ENCODE peak calls at places on chromosomes 4 and X, in six cellular contexts. T is H9, D is IMR-90, F is mesenchymal stem cell, P is trophoblast cell, H is H1. K is an unnamed sample.

GRCh38 chr4:37073226-37073840 is 171.2 kb upstream of the NWD2 start:
- DNase-seq in F (no peak), H (no peak), P (peak), T (no peak), D (no peak), K (no peak)

GRCh38 chr4:151712777-151713176 is 48.0 kb downstream of the GATB start:
- DNase-seq in H (no peak), T (no peak), F (no peak), D (no peak), P (no peak), K (no peak)

GRCh38 chr4:76197971-76198410 is 15.6 kb downstream of the SCARB2 start:
- DNase-seq in T (no peak), D (peak), H (no peak), F (no peak), P (no peak), K (no peak)

GRCh38 chr4:7396186-7396585 is 38.5 kb downstream of the PSAPL1 start:
- DNase-seq in D (no peak), H (no peak), T (peak), F (no peak), P (no peak), K (no peak)

GRCh38 chr4:101050836-101051205 is 296.5 kb downstream of the PPP3CA start:
- DNase-seq in H (no peak), P (no peak), F (no peak), T (no peak), D (no peak), K (no peak)

GRCh38 chr4:178347091-178347490 is 904.9 kb upstream of the AGA start:
- DNase-seq in H (no peak), P (no peak), T (no peak), F (no peak), D (no peak), K (no peak)

GRCh38 chrX:147763131-147763530 is 148.6 kb upstream of the FMR1 start:
- DNase-seq in H (no peak), D (no peak), T (no peak), P (no peak), F (no peak), K (no peak)

GRCh38 chrX:118679290-118679689 is 48.1 kb upstream of the IL13RA1 start:
- DNase-seq in F (no peak), P (no peak), H (no peak), T (no peak), D (no peak), K (peak)

GRCh38 chr4:4659871-4660651 is 118.2 kb upstream of the STX18 start:
- DNase-seq in F (peak), D (peak), P (no peak), T (no peak), H (no peak), K (no peak)

GRCh38 chr4:143558286-143558685 is 44.8 kb downstream of the SMARCA5 start:
- DNase-seq in D (no peak), P (no peak), F (no peak), T (no peak), H (no peak), K (peak)
- H3K4me2 ChIP-seq in D (no peak), P (no peak), F (no peak), T (no peak), H (no peak), K (no peak)

GRCh38 chr4:1928356-1929235 is 57.4 kb downstream of the NSD2 start:
- DNase-seq in H (no peak), T (no peak), P (no peak), F (no peak), D (peak), K (no peak)
- H4K8ac ChIP-seq in H (no peak), T (no peak), P (no peak), F (no peak), D (no peak), K (no peak)

GRCh38 chrX:39899876-39900787 is 197.6 kb downstream of the BCOR start:
- DNase-seq in F (no peak), P (peak), H (no peak), T (no peak), D (no peak), K (no peak)
- H3K4me2 ChIP-seq in F (no peak), P (no peak), H (no peak), T (no peak), D (no peak), K (no peak)

GRCh38 chrX:107684956-107685385 is 56.7 kb downstream of the PRPS1 start:
- DNase-seq in T (peak), H (no peak), D (no peak), F (peak), P (no peak), K (peak)
- H4K8ac ChIP-seq in T (no peak), H (no peak), D (no peak), F (no peak), P (no peak), K (no peak)

GRCh38 chr4:38565271-38566199 is 98.5 kb upstream of the KLF3 start:
- DNase-seq in H (no peak), T (no peak), D (peak), P (no peak), F (no peak), K (no peak)
- H3K4me2 ChIP-seq in H (no peak), T (no peak), D (peak), P (no peak), F (no peak), K (no peak)

GRCh38 chr4:54095110-54095800 is 4.7 kb upstream of the GSX2 start:
- DNase-seq in T (peak), F (no peak), H (no peak), D (no peak), P (no peak), K (no peak)

GRCh38 chr4:54097152-54097551 is 2.8 kb upstream of the GSX2 start:
- DNase-seq in H (no peak), T (no peak), F (no peak), P (no peak), D (no peak), K (no peak)

GRCh38 chr4:54094449-54094848 is 5.5 kb upstream of the GSX2 start:
- DNase-seq in F (no peak), H (no peak), P (no peak), T (no peak), D (no peak), K (no peak)

GRCh38 chr4:54098375-54098774 is 1.6 kb upstream of the GSX2 start:
- DNase-seq in P (no peak), H (no peak), D (no peak), F (no peak), T (no peak), K (peak)

DNA sequence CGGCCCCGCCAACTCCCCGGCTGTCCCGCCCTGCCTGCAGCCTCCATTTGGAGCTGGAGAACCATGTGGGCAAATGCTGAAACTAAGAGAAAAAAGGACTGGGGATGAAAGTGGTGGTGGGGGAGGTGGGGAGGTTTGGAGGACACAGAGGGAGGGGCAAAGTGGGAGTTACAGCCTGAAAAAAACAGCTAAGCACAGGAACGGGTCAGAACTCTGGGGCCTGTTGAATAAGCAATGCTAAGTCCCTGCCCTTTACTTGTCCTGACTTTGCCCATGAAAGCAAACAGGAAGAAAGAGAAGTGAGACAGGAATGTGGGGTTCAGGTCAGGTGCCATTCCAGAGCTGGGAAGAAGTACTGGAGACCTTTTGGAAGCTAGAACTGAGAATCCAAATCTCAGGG is 3.4 kb upstream of the GSX2 start:
- DNase-seq in H (peak), P (no peak), T (peak), F (no peak), D (no peak), K (no peak)
- H4K8ac ChIP-seq in H (no peak), P (no peak), T (no peak), F (no peak), D (no peak), K (no peak)

K was measured in mesendoderm.